ENCODE peak calls at places on chromosome 12, in seven cellular contexts. M, O, E, H, G, W and C are unnamed samples.

GRCh38 chr12:57131896-57132744 is 3.8 kb downstream of the LRP1 start:
- DNase-seq in M (no peak), O (no peak), E (no peak), H (no peak), G (peak; percentile 77), W (no peak), C (no peak)

GRCh38 chr12:75349946-75350345 is 15.5 kb downstream of the GLIPR1L1 start:
- DNase-seq in M (no peak), O (no peak), E (no peak), H (no peak), G (peak; percentile 42), W (no peak), C (no peak)

GRCh38 chr12:55250944-55251343 is 6.5 kb downstream of the OR6C74 start:
- DNase-seq in M (no peak), O (no peak), E (no peak), H (no peak), G (no peak), W (no peak), C (no peak)

GRCh38 chr12:120639771-120640721 is at the start of gene CABP1:
- DNase-seq in M (peak; percentile 38), O (peak; percentile 69), E (no peak), H (no peak), G (peak; percentile 78), W (peak; percentile 58), C (peak; percentile 58)

GRCh38 chr12:401235-402126 is at the start of gene CCDC77:
- DNase-seq in M (peak; percentile 80), O (no peak), E (peak; percentile 89), H (peak; percentile 75), G (peak; percentile 96), W (peak; percentile 94), C (peak; percentile 87)

GRCh38 chr12:64549108-64549507 is 61.2 kb upstream of the RASSF3 start:
- DNase-seq in M (no peak), O (no peak), E (no peak), H (no peak), G (no peak), W (no peak), C (no peak)

GRCh38 chr12:81468206-81468605 is 290.9 kb downstream of the PPFIA2 start:
- DNase-seq in M (no peak), O (no peak), E (no peak), H (peak; percentile 2), G (no peak), W (no peak), C (no peak)

GRCh38 chr12:19712041-19712440 is 272.7 kb downstream of the AEBP2 start:
- DNase-seq in M (no peak), O (no peak), E (no peak), H (peak; percentile 21), G (no peak), W (no peak), C (no peak)

GRCh38 chr12:73390256-73390655 is 1118.1 kb downstream of the TRHDE start:
- DNase-seq in M (no peak), O (no peak), E (no peak), H (no peak), G (no peak), W (no peak), C (no peak)

GRCh38 chr12:22477166-22477893 is 67.0 kb downstream of the C2CD5 start:
- DNase-seq in M (no peak), O (no peak), E (no peak), H (no peak), G (no peak), W (no peak), C (no peak)

GRCh38 chr12:54413284-54414190 is 5.5 kb downstream of the ITGA5 start:
- DNase-seq in M (peak; percentile 79), O (no peak), E (peak; percentile 59), H (no peak), G (peak; percentile 85), W (peak; percentile 89), C (peak; percentile 82)

GRCh38 chr12:118034429-118035193 is 18.1 kb downstream of the RFC5 start:
- DNase-seq in M (no peak), O (peak; percentile 34), E (no peak), H (no peak), G (peak; percentile 70), W (no peak), C (no peak)

GRCh38 chr12:89349814-89350213 is 2.5 kb downstream of the DUSP6 start:
- DNase-seq in M (no peak), O (peak; percentile 38), E (no peak), H (peak; percentile 30), G (peak; percentile 74), W (no peak), C (no peak)

GRCh38 chr12:14768823-14769405 is 34.4 kb downstream of the WBP11 start:
- DNase-seq in M (peak; percentile 31), O (no peak), E (no peak), H (no peak), G (peak; percentile 66), W (peak; percentile 23), C (no peak)

GRCh38 chr12:116233669-116234068 is 43.8 kb downstream of the MED13L start:
- DNase-seq in M (no peak), O (no peak), E (no peak), H (no peak), G (no peak), W (no peak), C (no peak)

GRCh38 chr12:17076335-17076734 is 470.4 kb upstream of the LMO3 start:
- DNase-seq in M (no peak), O (peak; percentile 81), E (no peak), H (no peak), G (peak; percentile 42), W (no peak), C (no peak)

GRCh38 chr12:176321-177181 is 37.4 kb downstream of the SLC6A12 start:
- DNase-seq in M (no peak), O (no peak), E (no peak), H (peak; percentile 90), G (peak; percentile 29), W (no peak), C (no peak)

GRCh38 chr12:29739279-29739991 is 44.3 kb downstream of the TMTC1 start:
- DNase-seq in M (no peak), O (no peak), E (no peak), H (no peak), G (no peak), W (no peak), C (no peak)

GRCh38 chr12:117036547-117036946 is 62.7 kb downstream of the TESC start:
- DNase-seq in M (no peak), O (peak; percentile 86), E (no peak), H (no peak), G (no peak), W (no peak), C (no peak)

GRCh38 chr12:95358111-95359083 is 115.6 kb upstream of the METAP2 start:
- DNase-seq in M (no peak), O (no peak), E (no peak), H (no peak), G (no peak), W (no peak), C (no peak)

GRCh38 chr12:95601626-95602025 is 50.4 kb upstream of the USP44 start:
- DNase-seq in M (no peak), O (no peak), E (no peak), H (no peak), G (no peak), W (no peak), C (no peak)

GRCh38 chr12:88036368-88036965 is 7.3 kb upstream of the C12orf50 start:
- DNase-seq in M (no peak), O (no peak), E (no peak), H (no peak), G (no peak), W (no peak), C (no peak)

GRCh38 chr12:84913151-84913550 is 552 bp upstream of the SLC6A15 start:
- DNase-seq in M (no peak), O (no peak), E (no peak), H (no peak), G (peak; percentile 74), W (no peak), C (no peak)

GRCh38 chr12:1234073-1234472 is 243.1 kb downstream of the ERC1 start:
- DNase-seq in M (no peak), O (no peak), E (no peak), H (no peak), G (no peak), W (no peak), C (no peak)

GRCh38 chr12:57085999-57086950 is 2.6 kb upstream of the NAB2 start:
- DNase-seq in M (no peak), O (no peak), E (peak; percentile 74), H (no peak), G (peak; percentile 89), W (peak; percentile 32), C (peak; percentile 33)

GRCh38 chr12:57214398-57214781 is 2.2 kb upstream of the NXPH4 start:
- DNase-seq in M (peak; percentile 29), O (peak; percentile 80), E (peak; percentile 57), H (peak; percentile 77), G (peak; percentile 80), W (peak; percentile 76), C (peak; percentile 64)